ENCODE peak calls at places on chromosomes 12 and 14, in nine cellular contexts. F, W, U, J, L, S, A, Z and Y are unnamed samples.

GRCh38 chr14:53310412-53310811 is 157.3 kb upstream of the DDHD1 start:
- DNase-seq in F (no peak), W (no peak), U (no peak), J (no peak), L (no peak), S (no peak), A (no peak), Z (no peak), Y (no peak)

GRCh38 chr12:131415781-131416180 is 295.1 kb upstream of the SFSWAP start:
- DNase-seq in F (no peak), W (no peak), U (peak), J (no peak), L (no peak), S (no peak), A (peak), Z (no peak), Y (no peak)

GRCh38 chr12:51788876-51789275 is 59.6 kb downstream of the FIGNL2 start:
- DNase-seq in F (no peak), W (no peak), U (no peak), J (no peak), L (no peak), S (no peak), A (peak), Z (no peak), Y (no peak)

GRCh38 chr12:6542209-6543009 is 8.1 kb downstream of the GAPDH start:
- DNase-seq in F (no peak), W (no peak), U (no peak), J (no peak), L (peak), S (peak), A (no peak), Z (no peak), Y (peak)

GRCh38 chr12:16299403-16299802 is 21.9 kb upstream of the SLC15A5 start:
- DNase-seq in F (no peak), W (peak), U (no peak), J (no peak), L (no peak), S (no peak), A (peak), Z (no peak), Y (no peak)

GRCh38 chr12:113471619-113472171 is at the start of gene LHX5:
- DNase-seq in F (no peak), W (no peak), U (peak), J (no peak), L (no peak), S (no peak), A (no peak), Z (no peak), Y (no peak)

GRCh38 chr12:32949815-32950214 is 53.2 kb upstream of the PKP2 start:
- DNase-seq in F (no peak), W (no peak), U (no peak), J (no peak), L (no peak), S (no peak), A (no peak), Z (no peak), Y (no peak)

GRCh38 chr14:99397698-99398097 is 83.0 kb downstream of the SETD3 start:
- DNase-seq in F (no peak), W (no peak), U (no peak), J (no peak), L (no peak), S (no peak), A (no peak), Z (no peak), Y (no peak)

GRCh38 chr12:57694459-57695019 is 607 bp downstream of the OS9 start:
- DNase-seq in F (peak), W (no peak), U (peak), J (no peak), L (no peak), S (no peak), A (peak), Z (no peak), Y (no peak)

GRCh38 chr12:108629824-108630476 is 3.7 kb downstream of the SELPLG start:
- DNase-seq in F (peak), W (peak), U (no peak), J (peak), L (no peak), S (no peak), A (peak), Z (no peak), Y (peak)

GRCh38 chr14:93023039-93023438 is 92.7 kb downstream of the ITPK1 start:
- DNase-seq in F (no peak), W (no peak), U (peak), J (no peak), L (no peak), S (no peak), A (peak), Z (no peak), Y (peak)

GRCh38 chr12:51520576-51521325 is 70.3 kb upstream of the SCN8A start:
- DNase-seq in F (no peak), W (no peak), U (no peak), J (no peak), L (no peak), S (no peak), A (no peak), Z (no peak), Y (no peak)

GRCh38 chr12:29220632-29221336 is 71.7 kb downstream of the FAR2 start:
- DNase-seq in F (no peak), W (no peak), U (no peak), J (no peak), L (no peak), S (no peak), A (no peak), Z (no peak), Y (no peak)

GRCh38 chr12:52035926-52036325 is 15.3 kb upstream of the NR4A1 start:
- DNase-seq in F (no peak), W (no peak), U (no peak), J (no peak), L (no peak), S (no peak), A (no peak), Z (no peak), Y (no peak)

GRCh38 chr14:37114559-37114958 is 57.8 kb downstream of the SLC25A21 start:
- DNase-seq in F (no peak), W (no peak), U (no peak), J (no peak), L (no peak), S (no peak), A (peak), Z (no peak), Y (no peak)

GRCh38 chr12:39505025-39505424 is 62.1 kb upstream of the KIF21A start:
- DNase-seq in F (no peak), W (no peak), U (no peak), J (no peak), L (no peak), S (no peak), A (peak), Z (no peak), Y (no peak)

GRCh38 chr12:21026302-21026701 is 104.7 kb upstream of the SLCO1B1 start:
- DNase-seq in F (no peak), W (no peak), U (no peak), J (no peak), L (no peak), S (no peak), A (peak), Z (no peak), Y (no peak)

GRCh38 chr12:32048791-32049190 is 57.9 kb upstream of the BICD1 start:
- DNase-seq in F (no peak), W (no peak), U (no peak), J (no peak), L (no peak), S (no peak), A (no peak), Z (no peak), Y (no peak)

GRCh38 chr12:946656-947055 is 2.8 kb downstream of the RAD52 start:
- DNase-seq in F (no peak), W (no peak), U (no peak), J (no peak), L (no peak), S (no peak), A (peak), Z (no peak), Y (no peak)

GRCh38 chr12:66709444-66709773 is 30.5 kb upstream of the GRIP1 start:
- DNase-seq in F (no peak), W (no peak), U (no peak), J (no peak), L (no peak), S (no peak), A (no peak), Z (no peak), Y (no peak)

GRCh38 chr12:106739815-106740552 is 34.5 kb upstream of the RIC8B start:
- DNase-seq in F (no peak), W (no peak), U (no peak), J (no peak), L (no peak), S (no peak), A (peak), Z (no peak), Y (no peak)

GRCh38 chr12:109191621-109192250 is 75.3 kb downstream of the ACACB start:
- DNase-seq in F (no peak), W (no peak), U (no peak), J (no peak), L (no peak), S (no peak), A (peak), Z (no peak), Y (no peak)

GRCh38 chr12:80849367-80849766 is 88.4 kb downstream of the LIN7A start:
- DNase-seq in F (no peak), W (no peak), U (no peak), J (no peak), L (no peak), S (no peak), A (no peak), Z (no peak), Y (no peak)

GRCh38 chr14:24207625-24208024 is 2.1 kb downstream of the TSSK4 start:
- DNase-seq in F (no peak), W (no peak), U (no peak), J (no peak), L (no peak), S (no peak), A (no peak), Z (peak), Y (no peak)

DNA sequence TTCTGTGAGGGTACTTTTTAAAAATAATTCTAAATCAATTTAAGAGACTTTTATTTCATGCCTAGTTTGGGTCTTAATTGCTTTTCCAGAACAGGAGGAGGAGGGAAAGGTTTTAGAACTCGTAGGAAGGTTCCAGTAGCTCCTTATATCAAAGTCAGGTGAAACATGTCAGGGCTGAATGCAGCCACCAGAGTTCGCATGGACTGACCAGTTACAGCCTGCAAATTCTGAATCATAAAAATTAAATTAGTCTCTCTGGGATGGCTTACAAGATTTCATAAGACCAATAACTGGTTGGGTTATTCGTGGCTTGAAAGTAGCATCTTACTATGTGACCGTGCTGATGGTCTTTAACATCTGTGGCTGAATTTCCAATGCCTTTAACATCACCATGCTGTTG is 410 bp downstream of the BDKRB1 start:
- DNase-seq in F (no peak), W (no peak), U (no peak), J (no peak), L (peak), S (no peak), A (no peak), Z (no peak), Y (no peak)
- H3K27ac ChIP-seq in F (no peak), W (peak), U (peak), J (no peak), L (peak), S (peak), A (no peak), Z (peak), Y (no peak)

DNA sequence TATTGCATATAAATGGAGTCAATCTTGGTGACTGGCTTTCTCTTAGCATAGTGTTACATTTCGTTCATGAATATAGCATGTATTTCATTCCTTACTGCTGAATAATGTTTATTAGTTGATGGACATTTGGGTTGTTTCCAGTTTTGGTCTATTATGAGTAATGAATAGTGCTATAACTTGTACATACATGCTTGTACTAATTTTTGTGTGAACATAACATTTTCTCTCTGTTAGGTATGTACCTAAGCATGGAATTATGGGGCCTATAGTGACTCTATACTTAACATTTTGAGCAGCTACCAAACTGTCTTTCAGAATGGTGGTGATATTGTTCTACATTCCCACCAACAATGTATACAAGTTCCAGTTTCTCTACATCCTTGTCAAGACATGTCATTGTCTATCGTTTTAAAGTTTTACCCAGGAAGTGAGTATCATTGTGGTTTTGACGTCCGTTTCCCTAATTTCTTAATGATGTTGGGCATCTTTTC is 23.1 kb downstream of the ATP2A2 start:
- DNase-seq in F (no peak), W (no peak), U (no peak), J (no peak), L (no peak), S (no peak), A (peak), Z (no peak), Y (no peak)
- H3K27ac ChIP-seq in F (no peak), W (no peak), U (peak), J (no peak), L (no peak), S (peak), A (peak), Z (peak), Y (no peak)

GRCh38 chr12:92556622-92557421 is 146.0 kb upstream of the PLEKHG7 start:
- DNase-seq in F (no peak), W (no peak), U (no peak), J (no peak), L (no peak), S (no peak), A (no peak), Z (no peak), Y (no peak)
- H3K27ac ChIP-seq in F (no peak), W (no peak), U (no peak), J (no peak), L (no peak), S (no peak), A (no peak), Z (no peak), Y (no peak)

GRCh38 chr12:75877588-75878381 is 153.8 kb downstream of the PHLDA1 start:
- DNase-seq in F (no peak), W (no peak), U (no peak), J (no peak), L (no peak), S (no peak), A (no peak), Z (no peak), Y (no peak)

GRCh38 chr12:75878382-75878720 is 153.2 kb downstream of the PHLDA1 start:
- DNase-seq in F (no peak), W (no peak), U (no peak), J (no peak), L (no peak), S (no peak), A (no peak), Z (no peak), Y (no peak)

GRCh38 chr12:75872762-75873161 is 158.8 kb downstream of the PHLDA1 start:
- DNase-seq in F (no peak), W (no peak), U (no peak), J (no peak), L (no peak), S (no peak), A (no peak), Z (no peak), Y (peak)

GRCh38 chr12:75874456-75874855 is 157.1 kb downstream of the PHLDA1 start:
- DNase-seq in F (no peak), W (no peak), U (no peak), J (no peak), L (no peak), S (no peak), A (no peak), Z (no peak), Y (no peak)

DNA sequence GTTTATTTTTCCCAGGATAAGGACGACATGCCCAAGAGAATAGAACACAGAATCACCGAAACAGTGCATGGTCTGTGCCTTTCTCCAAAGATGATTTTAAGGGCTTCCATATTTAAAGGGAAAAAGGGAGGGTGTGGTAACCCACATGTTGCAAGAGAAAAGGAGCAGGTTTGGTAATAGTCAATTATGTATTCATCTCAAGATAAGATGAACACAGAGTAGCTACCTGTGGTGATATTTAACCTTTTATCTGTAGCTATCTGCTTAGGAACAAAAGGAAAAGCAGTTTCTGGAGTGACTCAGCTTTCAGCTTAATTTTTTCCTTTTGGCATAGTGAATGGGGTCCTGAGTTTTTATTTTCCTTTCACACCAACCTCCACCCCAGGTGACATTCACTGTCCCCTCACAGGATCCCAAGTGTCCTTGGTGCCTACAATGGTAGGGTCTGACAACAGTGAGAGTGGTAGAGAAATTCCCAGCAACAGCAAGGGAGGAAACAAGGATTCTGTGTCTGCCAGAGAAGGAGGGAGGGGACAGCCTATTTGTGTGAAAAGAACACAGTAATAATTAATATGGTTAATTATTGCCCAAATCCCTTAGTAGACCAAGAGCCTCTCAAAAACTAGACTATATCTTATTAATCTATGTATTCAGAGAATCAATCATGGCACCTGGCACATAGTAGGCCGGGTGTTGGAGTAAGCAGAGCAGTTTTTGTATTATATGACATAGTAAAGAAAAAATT is 154.6 kb downstream of the PHLDA1 start:
- DNase-seq in F (no peak), W (no peak), U (no peak), J (no peak), L (no peak), S (no peak), A (no peak), Z (no peak), Y (no peak)
- H3K27ac ChIP-seq in F (peak), W (no peak), U (no peak), J (no peak), L (no peak), S (no peak), A (no peak), Z (no peak), Y (peak)

GRCh38 chr14:103112488-103113243 is 10.6 kb upstream of the TNFAIP2 start:
- DNase-seq in F (no peak), W (no peak), U (no peak), J (no peak), L (no peak), S (no peak), A (no peak), Z (no peak), Y (no peak)
- H3K27ac ChIP-seq in F (peak), W (no peak), U (no peak), J (no peak), L (no peak), S (no peak), A (no peak), Z (no peak), Y (peak)

DNA sequence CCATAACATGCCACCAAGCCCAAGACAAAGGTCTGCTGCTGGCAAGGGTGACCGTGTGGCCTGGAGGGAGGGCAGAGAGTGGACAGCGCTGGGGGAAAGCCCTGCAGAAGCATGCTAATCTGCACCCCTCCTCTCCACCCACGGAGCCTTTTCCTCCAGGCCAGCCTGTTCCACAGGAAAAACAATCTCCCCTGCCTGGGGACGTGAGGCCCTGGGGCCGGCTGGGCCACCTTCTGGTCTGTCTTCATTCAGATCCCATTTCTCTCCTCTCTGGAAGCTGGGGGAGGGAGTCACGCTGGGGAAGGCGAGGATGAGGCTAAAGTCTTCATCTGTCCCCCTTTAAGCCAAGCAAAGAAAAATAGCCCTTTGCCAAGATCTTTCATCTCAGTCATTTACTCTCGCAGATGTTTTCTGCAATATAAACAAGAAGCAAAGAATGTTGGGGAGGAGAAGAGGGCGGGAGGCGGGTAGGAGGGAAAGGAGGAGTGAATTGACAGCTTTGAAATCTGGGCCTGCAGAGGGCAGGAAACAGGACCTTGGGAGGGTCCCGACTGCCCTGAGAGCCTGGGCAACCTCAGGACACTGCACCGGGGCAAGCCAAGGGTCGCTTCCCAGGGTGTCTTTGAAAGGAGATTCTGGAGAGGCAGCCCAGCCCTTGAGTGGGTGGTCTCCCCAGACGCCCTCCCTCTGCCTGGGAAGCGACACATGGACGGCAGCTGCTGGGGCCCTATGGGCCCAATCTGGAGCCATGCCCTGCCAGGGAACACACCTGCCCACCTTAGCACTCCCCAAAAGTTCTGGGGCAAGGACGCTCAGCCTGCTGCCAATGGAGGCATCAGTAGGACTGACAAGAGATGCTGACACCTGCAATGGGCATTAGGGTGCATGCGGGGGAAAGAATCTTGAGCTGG is 133.6 kb downstream of the ZFP36L1 start:
- DNase-seq in F (no peak), W (peak), U (no peak), J (no peak), L (no peak), S (no peak), A (no peak), Z (peak), Y (no peak)
- H3K27ac ChIP-seq in F (no peak), W (peak), U (no peak), J (no peak), L (peak), S (peak), A (no peak), Z (peak), Y (no peak)